ENCODE peak calls at places on chromosomes 6 and 20, in nine cellular contexts. One of them, this sample, is unnamed.
A peak's percentile ranks its signal among the peaks of the same experiment; 100 is the strongest.

GRCh38 chr6:54805077-54805476 is 41.5 kb upstream of the FAM83B start:
- DNase-seq in sigmoid colon: no peak
- DNase-seq in upper lobe of left lung: no peak
- DNase-seq in fibroblast of lung: no peak
- DNase-seq in endodermal cell: no peak
- DNase-seq in pancreas: no peak
- DNase-seq in cardiac muscle cell: peak; percentile 20
- DNase-seq in heart right ventricle: no peak
- DNase-seq in neural progenitor cell: no peak
- DNase-seq in this sample: no peak

GRCh38 chr20:25695532-25696383 is 895 bp downstream of the ZNF337 start:
- DNase-seq in endodermal cell: no peak
- DNase-seq in fibroblast of lung: peak; percentile 18
- DNase-seq in sigmoid colon: no peak
- DNase-seq in upper lobe of left lung: no peak
- DNase-seq in neural progenitor cell: peak; percentile 36
- DNase-seq in heart right ventricle: no peak
- DNase-seq in cardiac muscle cell: no peak
- DNase-seq in pancreas: no peak
- DNase-seq in this sample: no peak

GRCh38 chr20:38779247-38780097 is 26.0 kb upstream of the PPP1R16B start:
- DNase-seq in pancreas: no peak
- DNase-seq in upper lobe of left lung: no peak
- DNase-seq in endodermal cell: peak; percentile 90
- DNase-seq in fibroblast of lung: no peak
- DNase-seq in cardiac muscle cell: peak; percentile 40
- DNase-seq in neural progenitor cell: peak; percentile 15
- DNase-seq in sigmoid colon: no peak
- DNase-seq in heart right ventricle: no peak
- DNase-seq in this sample: no peak

GRCh38 chr6:104421650-104422049 is 438.1 kb downstream of the HACE1 start:
- DNase-seq in pancreas: no peak
- DNase-seq in neural progenitor cell: no peak
- DNase-seq in heart right ventricle: no peak
- DNase-seq in endodermal cell: no peak
- DNase-seq in fibroblast of lung: no peak
- DNase-seq in upper lobe of left lung: no peak
- DNase-seq in cardiac muscle cell: no peak
- DNase-seq in sigmoid colon: no peak
- DNase-seq in this sample: no peak

GRCh38 chr6:33192105-33192646 is at the start of gene COL11A2:
- DNase-seq in cardiac muscle cell: peak; percentile 74
- DNase-seq in endodermal cell: peak; percentile 71
- DNase-seq in upper lobe of left lung: no peak
- DNase-seq in heart right ventricle: no peak
- DNase-seq in sigmoid colon: no peak
- DNase-seq in fibroblast of lung: no peak
- DNase-seq in neural progenitor cell: peak; percentile 49
- DNase-seq in pancreas: no peak
- DNase-seq in this sample: peak; percentile 64

GRCh38 chr6:2749972-2750600 is 636 bp downstream of the MYLK4 start:
- DNase-seq in sigmoid colon: no peak
- DNase-seq in neural progenitor cell: peak; percentile 68
- DNase-seq in cardiac muscle cell: peak; percentile 67
- DNase-seq in upper lobe of left lung: peak; percentile 49
- DNase-seq in pancreas: peak; percentile 80
- DNase-seq in endodermal cell: peak; percentile 85
- DNase-seq in fibroblast of lung: peak; percentile 72
- DNase-seq in heart right ventricle: peak; percentile 46
- DNase-seq in this sample: peak; percentile 70

GRCh38 chr20:914727-915498 is 1.2 kb downstream of the ANGPT4 start:
- DNase-seq in upper lobe of left lung: no peak
- DNase-seq in fibroblast of lung: no peak
- DNase-seq in neural progenitor cell: no peak
- DNase-seq in heart right ventricle: no peak
- DNase-seq in pancreas: no peak
- DNase-seq in sigmoid colon: no peak
- DNase-seq in endodermal cell: no peak
- DNase-seq in cardiac muscle cell: no peak
- DNase-seq in this sample: no peak

GRCh38 chr6:5412017-5412416 is 150.7 kb downstream of the FARS2 start:
- DNase-seq in neural progenitor cell: peak; percentile 57
- DNase-seq in upper lobe of left lung: no peak
- DNase-seq in pancreas: no peak
- DNase-seq in cardiac muscle cell: no peak
- DNase-seq in sigmoid colon: no peak
- DNase-seq in endodermal cell: peak; percentile 54
- DNase-seq in heart right ventricle: no peak
- DNase-seq in fibroblast of lung: no peak
- DNase-seq in this sample: no peak

GRCh38 chr6:111124406-111124805 is 37.1 kb downstream of the SLC16A10 start:
- DNase-seq in fibroblast of lung: no peak
- DNase-seq in cardiac muscle cell: no peak
- DNase-seq in sigmoid colon: no peak
- DNase-seq in pancreas: no peak
- DNase-seq in heart right ventricle: no peak
- DNase-seq in endodermal cell: no peak
- DNase-seq in neural progenitor cell: no peak
- DNase-seq in upper lobe of left lung: no peak
- DNase-seq in this sample: no peak

GRCh38 chr20:34473262-34473883 is 42.8 kb upstream of the DYNLRB1 start:
- DNase-seq in neural progenitor cell: peak; percentile 68
- DNase-seq in endodermal cell: peak; percentile 87
- DNase-seq in sigmoid colon: no peak
- DNase-seq in fibroblast of lung: peak; percentile 57
- DNase-seq in cardiac muscle cell: peak; percentile 70
- DNase-seq in heart right ventricle: peak; percentile 26
- DNase-seq in pancreas: no peak
- DNase-seq in upper lobe of left lung: no peak
- DNase-seq in this sample: peak; percentile 78

GRCh38 chr6:28980797-28981390 is 24.2 kb downstream of the ZNF311 start:
- DNase-seq in pancreas: no peak
- DNase-seq in neural progenitor cell: peak; percentile 92
- DNase-seq in upper lobe of left lung: peak; percentile 53
- DNase-seq in sigmoid colon: no peak
- DNase-seq in endodermal cell: peak; percentile 92
- DNase-seq in cardiac muscle cell: peak; percentile 85
- DNase-seq in heart right ventricle: no peak
- DNase-seq in fibroblast of lung: peak; percentile 78
- DNase-seq in this sample: peak; percentile 62

GRCh38 chr6:85135376-85136094 is 314.3 kb upstream of the NT5E start:
- DNase-seq in cardiac muscle cell: no peak
- DNase-seq in endodermal cell: no peak
- DNase-seq in sigmoid colon: no peak
- DNase-seq in fibroblast of lung: peak; percentile 34
- DNase-seq in pancreas: no peak
- DNase-seq in neural progenitor cell: no peak
- DNase-seq in heart right ventricle: no peak
- DNase-seq in upper lobe of left lung: no peak
- DNase-seq in this sample: no peak

GRCh38 chr6:35764238-35764896 is 12.0 kb upstream of the CLPSL2 start:
- DNase-seq in heart right ventricle: no peak
- DNase-seq in upper lobe of left lung: no peak
- DNase-seq in fibroblast of lung: no peak
- DNase-seq in sigmoid colon: no peak
- DNase-seq in endodermal cell: peak; percentile 94
- DNase-seq in cardiac muscle cell: peak; percentile 36
- DNase-seq in neural progenitor cell: peak; percentile 79
- DNase-seq in pancreas: no peak
- DNase-seq in this sample: no peak

GRCh38 chr6:8065519-8065911 is 1.3 kb upstream of the BLOC1S5 start:
- DNase-seq in heart right ventricle: no peak
- DNase-seq in neural progenitor cell: no peak
- DNase-seq in pancreas: no peak
- DNase-seq in sigmoid colon: no peak
- DNase-seq in cardiac muscle cell: no peak
- DNase-seq in upper lobe of left lung: no peak
- DNase-seq in fibroblast of lung: no peak
- DNase-seq in endodermal cell: no peak
- DNase-seq in this sample: no peak

GRCh38 chr6:125584468-125584939 is 164.9 kb upstream of the HEY2 start:
- DNase-seq in neural progenitor cell: peak; percentile 83
- DNase-seq in cardiac muscle cell: peak; percentile 82
- DNase-seq in fibroblast of lung: peak; percentile 3
- DNase-seq in endodermal cell: peak; percentile 93
- DNase-seq in heart right ventricle: peak; percentile 44
- DNase-seq in sigmoid colon: no peak
- DNase-seq in upper lobe of left lung: peak; percentile 36
- DNase-seq in pancreas: no peak
- DNase-seq in this sample: no peak

GRCh38 chr6:161236091-161236633 is 37.7 kb downstream of the AGPAT4 start:
- DNase-seq in cardiac muscle cell: no peak
- DNase-seq in fibroblast of lung: no peak
- DNase-seq in sigmoid colon: no peak
- DNase-seq in heart right ventricle: no peak
- DNase-seq in upper lobe of left lung: no peak
- DNase-seq in endodermal cell: no peak
- DNase-seq in neural progenitor cell: no peak
- DNase-seq in pancreas: no peak
- DNase-seq in this sample: no peak

GRCh38 chr6:170523256-170524187 is 29.6 kb downstream of the PSMB1 start:
- DNase-seq in cardiac muscle cell: peak; percentile 61
- DNase-seq in endodermal cell: no peak
- DNase-seq in sigmoid colon: no peak
- DNase-seq in heart right ventricle: no peak
- DNase-seq in pancreas: no peak
- DNase-seq in upper lobe of left lung: no peak
- DNase-seq in fibroblast of lung: no peak
- DNase-seq in neural progenitor cell: no peak
- DNase-seq in this sample: no peak

GRCh38 chr6:107679457-107679856 is 144.7 kb downstream of the SCML4 start:
- DNase-seq in endodermal cell: peak; percentile 82
- DNase-seq in neural progenitor cell: no peak
- DNase-seq in fibroblast of lung: peak; percentile 55
- DNase-seq in pancreas: no peak
- DNase-seq in heart right ventricle: no peak
- DNase-seq in upper lobe of left lung: no peak
- DNase-seq in cardiac muscle cell: peak; percentile 40
- DNase-seq in sigmoid colon: no peak
- DNase-seq in this sample: no peak

GRCh38 chr6:113857565-113858066 is 471 bp downstream of the MARCKS start:
- DNase-seq in pancreas: peak; percentile 66
- DNase-seq in fibroblast of lung: no peak
- DNase-seq in cardiac muscle cell: peak; percentile 38
- DNase-seq in endodermal cell: peak; percentile 63
- DNase-seq in heart right ventricle: peak; percentile 29
- DNase-seq in upper lobe of left lung: peak; percentile 35
- DNase-seq in sigmoid colon: no peak
- DNase-seq in neural progenitor cell: peak; percentile 78
- DNase-seq in this sample: peak; percentile 64

GRCh38 chr20:13995841-13996240 is 525 bp downstream of the MACROD2 start:
- DNase-seq in heart right ventricle: peak; percentile 24
- DNase-seq in fibroblast of lung: no peak
- DNase-seq in cardiac muscle cell: peak; percentile 57
- DNase-seq in upper lobe of left lung: peak; percentile 44
- DNase-seq in sigmoid colon: peak; percentile 71
- DNase-seq in neural progenitor cell: peak; percentile 74
- DNase-seq in pancreas: peak; percentile 85
- DNase-seq in endodermal cell: peak; percentile 79
- DNase-seq in this sample: peak; percentile 76

GRCh38 chr6:50602191-50602810 is 111.0 kb upstream of the TFAP2D start:
- DNase-seq in heart right ventricle: no peak
- DNase-seq in pancreas: no peak
- DNase-seq in fibroblast of lung: peak; percentile 51
- DNase-seq in cardiac muscle cell: peak; percentile 61
- DNase-seq in neural progenitor cell: peak; percentile 43
- DNase-seq in sigmoid colon: no peak
- DNase-seq in upper lobe of left lung: no peak
- DNase-seq in endodermal cell: no peak
- DNase-seq in this sample: no peak

GRCh38 chr6:31521835-31522234 is 6.9 kb upstream of the MCCD1 start:
- DNase-seq in pancreas: no peak
- DNase-seq in endodermal cell: no peak
- DNase-seq in fibroblast of lung: no peak
- DNase-seq in sigmoid colon: no peak
- DNase-seq in upper lobe of left lung: no peak
- DNase-seq in heart right ventricle: no peak
- DNase-seq in neural progenitor cell: no peak
- DNase-seq in cardiac muscle cell: no peak
- DNase-seq in this sample: no peak

DNA sequence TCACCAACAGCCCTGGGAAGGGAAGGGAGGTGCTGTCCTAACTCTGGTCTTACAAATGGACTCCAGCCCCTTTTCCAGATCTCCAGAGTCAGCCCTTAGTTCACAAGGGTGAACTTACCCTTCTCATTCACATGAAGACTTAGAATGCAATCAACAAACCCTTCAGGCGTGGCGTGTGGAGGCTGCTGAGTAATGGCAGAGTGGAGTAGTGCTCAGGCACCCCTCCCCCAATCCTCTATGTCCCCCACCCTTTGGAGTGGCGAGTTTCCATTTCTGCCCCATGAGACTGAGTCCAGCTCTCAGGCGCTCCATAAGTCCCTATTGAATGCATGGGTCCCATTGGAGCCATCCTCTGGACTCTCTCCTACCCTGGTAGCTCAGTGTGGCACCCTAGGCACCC is 3.3 kb downstream of the SNAI1 start:
- DNase-seq in neural progenitor cell: no peak
- DNase-seq in pancreas: no peak
- DNase-seq in sigmoid colon: no peak
- DNase-seq in endodermal cell: no peak
- DNase-seq in heart right ventricle: no peak
- DNase-seq in cardiac muscle cell: no peak
- DNase-seq in fibroblast of lung: no peak
- DNase-seq in upper lobe of left lung: no peak
- DNase-seq in this sample: no peak
- H3K4me1 ChIP-seq in neural progenitor cell: peaks cover 69% of the 10 kb centered on the region
- H3K4me1 ChIP-seq in pancreas: no peaks in the 10 kb centered on the region
- H3K4me1 ChIP-seq in sigmoid colon: peaks cover 79% of the 10 kb centered on the region
- H3K4me1 ChIP-seq in endodermal cell: peaks cover 34% of the 10 kb centered on the region
- H3K4me1 ChIP-seq in heart right ventricle: peaks cover 43% of the 10 kb centered on the region
- H3K4me1 ChIP-seq in cardiac muscle cell: peaks cover 24% of the 10 kb centered on the region
- H3K4me1 ChIP-seq in fibroblast of lung: peaks cover 36% of the 10 kb centered on the region
- H3K4me1 ChIP-seq in upper lobe of left lung: peaks cover 78% of the 10 kb centered on the region
- H3K4me1 ChIP-seq in this sample: peaks cover 4% of the 10 kb centered on the region

GRCh38 chr6:100165442-100165841 is 171.4 kb upstream of the MCHR2 start:
- DNase-seq in sigmoid colon: no peak
- DNase-seq in pancreas: no peak
- DNase-seq in heart right ventricle: no peak
- DNase-seq in fibroblast of lung: no peak
- DNase-seq in endodermal cell: no peak
- DNase-seq in upper lobe of left lung: no peak
- DNase-seq in cardiac muscle cell: no peak
- DNase-seq in neural progenitor cell: no peak
- DNase-seq in this sample: no peak
- H3K4me1 ChIP-seq in sigmoid colon: no peaks in the 10 kb centered on the region
- H3K4me1 ChIP-seq in pancreas: no peaks in the 10 kb centered on the region
- H3K4me1 ChIP-seq in heart right ventricle: no peaks in the 10 kb centered on the region
- H3K4me1 ChIP-seq in fibroblast of lung: no peaks in the 10 kb centered on the region
- H3K4me1 ChIP-seq in endodermal cell: no peaks in the 10 kb centered on the region
- H3K4me1 ChIP-seq in upper lobe of left lung: no peaks in the 10 kb centered on the region
- H3K4me1 ChIP-seq in cardiac muscle cell: peaks cover 5% of the 10 kb centered on the region
- H3K4me1 ChIP-seq in neural progenitor cell: peaks cover 27% of the 10 kb centered on the region
- H3K4me1 ChIP-seq in this sample: no peaks in the 10 kb centered on the region

GRCh38 chr20:32580970-32581838 is 3.9 kb downstream of the NOL4L start:
- DNase-seq in endodermal cell: peak; percentile 67
- DNase-seq in fibroblast of lung: no peak
- DNase-seq in pancreas: no peak
- DNase-seq in sigmoid colon: no peak
- DNase-seq in cardiac muscle cell: peak; percentile 67
- DNase-seq in upper lobe of left lung: peak; percentile 54
- DNase-seq in neural progenitor cell: peak; percentile 68
- DNase-seq in heart right ventricle: no peak
- DNase-seq in this sample: peak; percentile 53
- H3K4me1 ChIP-seq in endodermal cell: no peaks in the 10 kb centered on the region
- H3K4me1 ChIP-seq in fibroblast of lung: no peaks in the 10 kb centered on the region
- H3K4me1 ChIP-seq in pancreas: peaks cover 4% of the 10 kb centered on the region
- H3K4me1 ChIP-seq in sigmoid colon: peaks cover 27% of the 10 kb centered on the region
- H3K4me1 ChIP-seq in cardiac muscle cell: peaks cover 22% of the 10 kb centered on the region
- H3K4me1 ChIP-seq in upper lobe of left lung: peaks cover 34% of the 10 kb centered on the region
- H3K4me1 ChIP-seq in neural progenitor cell: peaks cover 28% of the 10 kb centered on the region
- H3K4me1 ChIP-seq in heart right ventricle: no peaks in the 10 kb centered on the region
- H3K4me1 ChIP-seq in this sample: no peaks in the 10 kb centered on the region

GRCh38 chr6:131952886-131953509 is 1.8 kb upstream of the CCN2 start:
- DNase-seq in sigmoid colon: no peak
- DNase-seq in endodermal cell: peak; percentile 68
- DNase-seq in upper lobe of left lung: no peak
- DNase-seq in fibroblast of lung: no peak
- DNase-seq in cardiac muscle cell: no peak
- DNase-seq in heart right ventricle: no peak
- DNase-seq in neural progenitor cell: no peak
- DNase-seq in pancreas: no peak
- DNase-seq in this sample: no peak
- H3K4me1 ChIP-seq in sigmoid colon: peaks cover 40% of the 10 kb centered on the region
- H3K4me1 ChIP-seq in endodermal cell: peaks cover 10% of the 10 kb centered on the region
- H3K4me1 ChIP-seq in upper lobe of left lung: peaks cover 39% of the 10 kb centered on the region
- H3K4me1 ChIP-seq in fibroblast of lung: peaks cover 15% of the 10 kb centered on the region
- H3K4me1 ChIP-seq in cardiac muscle cell: peaks cover 18% of the 10 kb centered on the region
- H3K4me1 ChIP-seq in heart right ventricle: peaks cover 10% of the 10 kb centered on the region
- H3K4me1 ChIP-seq in neural progenitor cell: peaks cover 39% of the 10 kb centered on the region
- H3K4me1 ChIP-seq in pancreas: peaks cover 6% of the 10 kb centered on the region
- H3K4me1 ChIP-seq in this sample: no peaks in the 10 kb centered on the region

This sample was measured in right cardiac atrium.